ENCODE peak calls at places on chromosome 16, in four cellular contexts. C is substantia nigra, I is fibroblast of the conjunctiva, P is AG09319. G is an unnamed sample.

GRCh38 chr16:27222499-27223225 is 19.3 kb downstream of the KDM8 start:
- DNase-seq in C (no peak), I (no peak), P (peak), G (no peak)

GRCh38 chr16:17657037-17657436 is 186.3 kb upstream of the XYLT1 start:
- DNase-seq in C (no peak), I (no peak), P (no peak), G (no peak)

GRCh38 chr16:67000384-67001158 is 12.2 kb downstream of the CES4A start:
- DNase-seq in C (peak), I (no peak), P (no peak), G (peak)

GRCh38 chr16:85391175-85391707 is 221.9 kb upstream of the GSE1 start:
- DNase-seq in C (no peak), I (no peak), P (no peak), G (no peak)

GRCh38 chr16:60225541-60225940 is 1491.4 kb upstream of the GOT2 start:
- DNase-seq in C (no peak), I (no peak), P (no peak), G (no peak)

GRCh38 chr16:15946257-15947044 is 3.0 kb upstream of the ABCC1 start:
- DNase-seq in C (no peak), I (peak), P (peak), G (no peak)

GRCh38 chr16:27248036-27248435 is 20.5 kb downstream of the NSMCE1 start:
- DNase-seq in C (no peak), I (no peak), P (no peak), G (no peak)

GRCh38 chr16:65119905-65120341 is 1.9 kb downstream of the CDH11 start:
- DNase-seq in C (no peak), I (no peak), P (peak), G (peak)

GRCh38 chr16:610513-611381 is 20.0 kb upstream of the WFIKKN1 start:
- DNase-seq in C (peak), I (no peak), P (no peak), G (peak)

GRCh38 chr16:1458336-1458976 is 14.1 kb upstream of the CCDC154 start:
- DNase-seq in C (no peak), I (no peak), P (no peak), G (peak)

GRCh38 chr16:71965223-71965622 is 35.0 kb downstream of the PKD1L3 start:
- DNase-seq in C (no peak), I (no peak), P (no peak), G (no peak)

GRCh38 chr16:4388275-4389021 is 16.8 kb downstream of the VASN start:
- DNase-seq in C (no peak), I (no peak), P (no peak), G (no peak)

GRCh38 chr16:85903576-85903975 is 4.6 kb downstream of the IRF8 start:
- DNase-seq in C (no peak), I (no peak), P (no peak), G (no peak)

GRCh38 chr16:75660726-75661302 is 13.2 kb downstream of the TERF2IP start:
- DNase-seq in C (no peak), I (no peak), P (no peak), G (no peak)

GRCh38 chr16:27515874-27516353 is 33.8 kb downstream of the GTF3C1 start:
- DNase-seq in C (no peak), I (no peak), P (no peak), G (no peak)

GRCh38 chr16:57313509-57313908 is 29.0 kb upstream of the PLLP start:
- DNase-seq in C (no peak), I (no peak), P (no peak), G (no peak)

GRCh38 chr16:21656795-21657768 is 4.7 kb upstream of the IGSF6 start:
- DNase-seq in C (peak), I (peak), P (peak), G (peak)